ENCODE peak calls at places on chromosomes 2 and 18, in seven cellular contexts. One of them, this sample, is unnamed.

GRCh38 chr2:2012505-2012904 is 268.2 kb upstream of the PXDN start:
- DNase-seq in kidney: peak
- DNase-seq in thoracic aorta: no peak
- DNase-seq in psoas muscle: no peak
- DNase-seq in cardiac muscle cell: no peak
- DNase-seq in GM20000: no peak
- DNase-seq in AG09309: no peak
- DNase-seq in this sample: no peak

GRCh38 chr2:241505781-241506201 is 2.6 kb downstream of the STK25 start:
- DNase-seq in kidney: no peak
- DNase-seq in thoracic aorta: no peak
- DNase-seq in psoas muscle: peak
- DNase-seq in cardiac muscle cell: no peak
- DNase-seq in GM20000: no peak
- DNase-seq in AG09309: no peak
- DNase-seq in this sample: no peak

GRCh38 chr2:24986397-24986796 is 14.6 kb upstream of the DNAJC27 start:
- DNase-seq in kidney: no peak
- DNase-seq in thoracic aorta: no peak
- DNase-seq in psoas muscle: no peak
- DNase-seq in cardiac muscle cell: peak
- DNase-seq in GM20000: no peak
- DNase-seq in AG09309: no peak
- DNase-seq in this sample: no peak

GRCh38 chr2:68837164-68837860 is 33.9 kb downstream of the BMP10 start:
- DNase-seq in kidney: peak
- DNase-seq in thoracic aorta: no peak
- DNase-seq in psoas muscle: peak
- DNase-seq in cardiac muscle cell: peak
- DNase-seq in GM20000: peak
- DNase-seq in AG09309: no peak
- DNase-seq in this sample: peak

GRCh38 chr2:33343387-33343895 is 133.0 kb upstream of the RASGRP3 start:
- DNase-seq in kidney: no peak
- DNase-seq in thoracic aorta: no peak
- DNase-seq in psoas muscle: no peak
- DNase-seq in cardiac muscle cell: no peak
- DNase-seq in GM20000: no peak
- DNase-seq in AG09309: no peak
- DNase-seq in this sample: no peak

GRCh38 chr2:39730276-39730675 is 48.8 kb downstream of the THUMPD2 start:
- DNase-seq in kidney: no peak
- DNase-seq in thoracic aorta: no peak
- DNase-seq in psoas muscle: no peak
- DNase-seq in cardiac muscle cell: no peak
- DNase-seq in GM20000: no peak
- DNase-seq in AG09309: no peak
- DNase-seq in this sample: no peak

GRCh38 chr2:42284019-42284418 is 77.0 kb downstream of the COX7A2L start:
- DNase-seq in kidney: no peak
- DNase-seq in thoracic aorta: no peak
- DNase-seq in psoas muscle: no peak
- DNase-seq in cardiac muscle cell: no peak
- DNase-seq in GM20000: no peak
- DNase-seq in AG09309: no peak
- DNase-seq in this sample: no peak

GRCh38 chr2:202237787-202238233 is 587 bp downstream of the SUMO1 start:
- DNase-seq in kidney: no peak
- DNase-seq in thoracic aorta: no peak
- DNase-seq in psoas muscle: no peak
- DNase-seq in cardiac muscle cell: peak
- DNase-seq in GM20000: peak
- DNase-seq in AG09309: no peak
- DNase-seq in this sample: peak

GRCh38 chr2:99389371-99389770 is 52.2 kb downstream of the EIF5B start:
- DNase-seq in kidney: no peak
- DNase-seq in thoracic aorta: no peak
- DNase-seq in psoas muscle: no peak
- DNase-seq in cardiac muscle cell: peak
- DNase-seq in GM20000: no peak
- DNase-seq in AG09309: peak
- DNase-seq in this sample: no peak

GRCh38 chr18:48441405-48441881 is 32.3 kb upstream of the ZBTB7C start:
- DNase-seq in kidney: peak
- DNase-seq in thoracic aorta: peak
- DNase-seq in psoas muscle: peak
- DNase-seq in cardiac muscle cell: peak
- DNase-seq in GM20000: no peak
- DNase-seq in AG09309: no peak
- DNase-seq in this sample: no peak

GRCh38 chr2:55109219-55109891 is 59.1 kb upstream of the RTN4 start:
- DNase-seq in kidney: no peak
- DNase-seq in thoracic aorta: no peak
- DNase-seq in psoas muscle: no peak
- DNase-seq in cardiac muscle cell: no peak
- DNase-seq in GM20000: no peak
- DNase-seq in AG09309: no peak
- DNase-seq in this sample: no peak

GRCh38 chr2:137693521-137693920 is 270.8 kb upstream of the HNMT start:
- DNase-seq in kidney: no peak
- DNase-seq in thoracic aorta: no peak
- DNase-seq in psoas muscle: no peak
- DNase-seq in cardiac muscle cell: no peak
- DNase-seq in GM20000: no peak
- DNase-seq in AG09309: no peak
- DNase-seq in this sample: no peak

GRCh38 chr18:35713545-35713944 is 132.0 kb downstream of the GALNT1 start:
- DNase-seq in kidney: no peak
- DNase-seq in thoracic aorta: no peak
- DNase-seq in psoas muscle: no peak
- DNase-seq in cardiac muscle cell: no peak
- DNase-seq in GM20000: no peak
- DNase-seq in AG09309: peak
- DNase-seq in this sample: no peak

GRCh38 chr2:62309465-62310091 is 113.7 kb downstream of the B3GNT2 start:
- DNase-seq in kidney: no peak
- DNase-seq in thoracic aorta: no peak
- DNase-seq in psoas muscle: no peak
- DNase-seq in cardiac muscle cell: no peak
- DNase-seq in GM20000: peak
- DNase-seq in AG09309: no peak
- DNase-seq in this sample: peak

GRCh38 chr2:1775511-1776035 is 31.3 kb upstream of the PXDN start:
- DNase-seq in kidney: peak
- DNase-seq in thoracic aorta: no peak
- DNase-seq in psoas muscle: no peak
- DNase-seq in cardiac muscle cell: no peak
- DNase-seq in GM20000: no peak
- DNase-seq in AG09309: no peak
- DNase-seq in this sample: no peak

GRCh38 chr2:230205034-230205433 is 14.8 kb downstream of the SP110 start:
- DNase-seq in kidney: no peak
- DNase-seq in thoracic aorta: no peak
- DNase-seq in psoas muscle: no peak
- DNase-seq in cardiac muscle cell: no peak
- DNase-seq in GM20000: no peak
- DNase-seq in AG09309: no peak
- DNase-seq in this sample: no peak

GRCh38 chr2:8203354-8203753 is 478.5 kb upstream of the ID2 start:
- DNase-seq in kidney: no peak
- DNase-seq in thoracic aorta: no peak
- DNase-seq in psoas muscle: no peak
- DNase-seq in cardiac muscle cell: no peak
- DNase-seq in GM20000: no peak
- DNase-seq in AG09309: no peak
- DNase-seq in this sample: no peak

GRCh38 chr2:132403176-132403575 is 13.4 kb upstream of the GPR39 start:
- DNase-seq in kidney: no peak
- DNase-seq in thoracic aorta: no peak
- DNase-seq in psoas muscle: no peak
- DNase-seq in cardiac muscle cell: no peak
- DNase-seq in GM20000: no peak
- DNase-seq in AG09309: no peak
- DNase-seq in this sample: no peak

GRCh38 chr2:132400901-132401240 is 15.7 kb upstream of the GPR39 start:
- DNase-seq in kidney: no peak
- DNase-seq in thoracic aorta: no peak
- DNase-seq in psoas muscle: no peak
- DNase-seq in cardiac muscle cell: no peak
- DNase-seq in GM20000: no peak
- DNase-seq in AG09309: no peak
- DNase-seq in this sample: no peak

GRCh38 chr2:132404056-132404455 is 12.5 kb upstream of the GPR39 start:
- DNase-seq in kidney: no peak
- DNase-seq in thoracic aorta: no peak
- DNase-seq in psoas muscle: no peak
- DNase-seq in cardiac muscle cell: no peak
- DNase-seq in GM20000: no peak
- DNase-seq in AG09309: no peak
- DNase-seq in this sample: no peak

GRCh38 chr2:132401326-132401725 is 15.3 kb upstream of the GPR39 start:
- DNase-seq in kidney: no peak
- DNase-seq in thoracic aorta: no peak
- DNase-seq in psoas muscle: no peak
- DNase-seq in cardiac muscle cell: no peak
- DNase-seq in GM20000: no peak
- DNase-seq in AG09309: no peak
- DNase-seq in this sample: no peak

DNA sequence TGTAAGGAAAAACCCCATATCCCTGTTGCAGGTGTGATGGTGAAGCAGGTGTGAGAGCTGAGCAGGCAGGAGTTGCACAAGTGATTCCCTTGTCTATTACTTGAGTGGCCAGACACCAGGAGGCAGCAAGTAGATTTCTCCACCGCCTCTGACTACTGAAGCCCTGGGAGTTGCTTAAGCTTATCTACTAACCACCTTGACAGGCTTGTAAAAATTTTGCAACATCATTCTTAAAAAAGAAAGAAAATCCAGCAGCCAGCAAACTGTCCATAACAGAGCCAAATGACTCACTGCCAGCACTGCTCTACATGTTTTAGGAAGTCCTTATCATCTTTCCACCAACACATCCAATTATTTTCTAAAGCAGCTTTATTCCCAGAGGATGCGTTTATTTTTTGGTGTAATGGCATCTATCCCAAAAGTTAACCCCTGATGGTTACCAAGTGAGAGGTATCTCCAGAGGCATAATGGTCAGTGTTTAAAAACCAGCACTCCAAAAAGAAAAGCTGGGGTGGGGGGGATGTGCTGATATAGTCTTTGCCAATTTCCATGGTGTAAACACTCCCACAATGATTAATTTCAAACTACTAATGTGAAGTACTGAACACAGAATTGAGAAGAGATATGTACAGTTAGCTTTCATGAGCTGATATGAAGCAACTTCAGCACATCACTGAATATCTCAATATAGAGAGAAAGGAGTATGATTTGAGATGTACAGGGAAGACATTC is 16.3 kb upstream of the GPR39 start:
- DNase-seq in kidney: no peak
- DNase-seq in thoracic aorta: no peak
- DNase-seq in psoas muscle: no peak
- DNase-seq in cardiac muscle cell: no peak
- DNase-seq in GM20000: no peak
- DNase-seq in AG09309: peak
- DNase-seq in this sample: no peak
- TF ChIP-seq CTCF in kidney: no peak
- TF ChIP-seq CTCF in thoracic aorta: no peak
- TF ChIP-seq CTCF in psoas muscle: no peak
- TF ChIP-seq CTCF in cardiac muscle cell: peak
- TF ChIP-seq CTCF in GM20000: no peak
- TF ChIP-seq CTCF in AG09309: peak
- TF ChIP-seq CTCF in this sample: no peak

GRCh38 chr2:47404356-47404755 is 1.4 kb downstream of the MSH2 start:
- DNase-seq in kidney: no peak
- DNase-seq in thoracic aorta: no peak
- DNase-seq in psoas muscle: no peak
- DNase-seq in cardiac muscle cell: no peak
- DNase-seq in GM20000: no peak
- DNase-seq in AG09309: no peak
- DNase-seq in this sample: no peak
- TF ChIP-seq CTCF in kidney: no peak
- TF ChIP-seq CTCF in thoracic aorta: no peak
- TF ChIP-seq CTCF in psoas muscle: no peak
- TF ChIP-seq CTCF in cardiac muscle cell: no peak
- TF ChIP-seq CTCF in GM20000: no peak
- TF ChIP-seq CTCF in AG09309: no peak
- TF ChIP-seq CTCF in this sample: no peak

GRCh38 chr2:233480490-233481202 is 85.9 kb downstream of the USP40 start:
- DNase-seq in kidney: no peak
- DNase-seq in thoracic aorta: no peak
- DNase-seq in psoas muscle: peak
- DNase-seq in cardiac muscle cell: no peak
- DNase-seq in GM20000: no peak
- DNase-seq in AG09309: no peak
- DNase-seq in this sample: peak
- TF ChIP-seq CTCF in kidney: no peak
- TF ChIP-seq CTCF in thoracic aorta: no peak
- TF ChIP-seq CTCF in psoas muscle: peak
- TF ChIP-seq CTCF in cardiac muscle cell: no peak
- TF ChIP-seq CTCF in GM20000: no peak
- TF ChIP-seq CTCF in AG09309: no peak
- TF ChIP-seq CTCF in this sample: no peak

GRCh38 chr2:36819090-36819711 is 122.7 kb downstream of the VIT start:
- DNase-seq in kidney: no peak
- DNase-seq in thoracic aorta: no peak
- DNase-seq in psoas muscle: no peak
- DNase-seq in cardiac muscle cell: peak
- DNase-seq in GM20000: no peak
- DNase-seq in AG09309: no peak
- DNase-seq in this sample: no peak

GRCh38 chr2:36824281-36824680 is 127.8 kb downstream of the VIT start:
- DNase-seq in kidney: no peak
- DNase-seq in thoracic aorta: no peak
- DNase-seq in psoas muscle: no peak
- DNase-seq in cardiac muscle cell: no peak
- DNase-seq in GM20000: no peak
- DNase-seq in AG09309: no peak
- DNase-seq in this sample: no peak

GRCh38 chr2:36818542-36818941 is 122.0 kb downstream of the VIT start:
- DNase-seq in kidney: no peak
- DNase-seq in thoracic aorta: no peak
- DNase-seq in psoas muscle: no peak
- DNase-seq in cardiac muscle cell: no peak
- DNase-seq in GM20000: no peak
- DNase-seq in AG09309: no peak
- DNase-seq in this sample: no peak

DNA sequence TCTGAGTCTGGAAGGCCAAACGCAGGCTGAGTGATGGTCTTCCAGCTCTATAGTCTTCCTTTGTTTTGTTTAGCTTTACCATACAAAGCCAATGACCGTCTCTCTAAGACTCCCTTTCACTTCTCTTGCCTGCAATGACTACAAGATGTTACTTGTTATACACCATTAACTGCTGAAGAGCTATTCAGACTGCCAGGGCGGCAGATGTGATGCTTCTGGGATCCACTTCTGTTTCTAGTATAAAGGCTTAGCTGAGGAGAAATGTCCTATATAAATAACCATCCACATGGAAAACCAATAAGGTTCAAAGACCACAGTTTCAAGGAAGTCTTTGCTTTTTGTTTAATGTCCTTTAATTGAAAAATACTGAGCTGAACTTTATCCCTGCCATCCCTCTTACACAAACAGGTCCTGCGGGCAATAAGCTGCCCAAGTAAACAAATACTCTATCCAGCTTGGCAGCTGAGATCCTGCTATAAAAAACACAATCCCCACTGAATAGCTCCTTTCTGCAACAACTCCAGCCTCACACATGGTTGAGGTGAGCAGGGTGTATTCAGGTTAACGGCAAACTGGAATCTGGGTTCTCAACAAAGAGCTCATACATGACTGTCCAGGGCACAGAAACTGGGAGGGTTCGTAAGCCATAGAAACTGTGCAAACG is 124.6 kb downstream of the VIT start:
- DNase-seq in kidney: no peak
- DNase-seq in thoracic aorta: no peak
- DNase-seq in psoas muscle: no peak
- DNase-seq in cardiac muscle cell: no peak
- DNase-seq in GM20000: no peak
- DNase-seq in AG09309: no peak
- DNase-seq in this sample: no peak
- TF ChIP-seq CTCF in kidney: no peak
- TF ChIP-seq CTCF in thoracic aorta: no peak
- TF ChIP-seq CTCF in psoas muscle: no peak
- TF ChIP-seq CTCF in cardiac muscle cell: no peak
- TF ChIP-seq CTCF in GM20000: no peak
- TF ChIP-seq CTCF in AG09309: no peak
- TF ChIP-seq CTCF in this sample: no peak

This sample was measured in GM13976.